ENCODE peak calls at places on chromosomes 12 and 14, in eight cellular contexts. One of them, this sample, is unnamed.

GRCh38 chr12:48999371-49000131 is at the start of gene DDN:
- DNase-seq in adrenal gland: peak
- DNase-seq in HCT116: peak
- DNase-seq in suprapubic skin: no peak
- DNase-seq in uterus: no peak
- DNase-seq in IMR-90: peak
- DNase-seq in A549: no peak
- DNase-seq in ovary: no peak
- DNase-seq in this sample: peak

GRCh38 chr12:13178568-13179158 is 17.9 kb upstream of the EMP1 start:
- DNase-seq in adrenal gland: no peak
- DNase-seq in HCT116: no peak
- DNase-seq in suprapubic skin: no peak
- DNase-seq in uterus: peak
- DNase-seq in IMR-90: no peak
- DNase-seq in A549: no peak
- DNase-seq in ovary: peak
- DNase-seq in this sample: no peak

GRCh38 chr12:212383-212798 is 1.6 kb downstream of the SLC6A12 start:
- DNase-seq in adrenal gland: no peak
- DNase-seq in HCT116: no peak
- DNase-seq in suprapubic skin: no peak
- DNase-seq in uterus: no peak
- DNase-seq in IMR-90: no peak
- DNase-seq in A549: no peak
- DNase-seq in ovary: no peak
- DNase-seq in this sample: no peak

GRCh38 chr12:23399402-23399933 is 550.0 kb downstream of the SOX5 start:
- DNase-seq in adrenal gland: no peak
- DNase-seq in HCT116: no peak
- DNase-seq in suprapubic skin: no peak
- DNase-seq in uterus: no peak
- DNase-seq in IMR-90: no peak
- DNase-seq in A549: no peak
- DNase-seq in ovary: no peak
- DNase-seq in this sample: no peak

GRCh38 chr14:75831455-75831854 is 150.3 kb downstream of the TGFB3 start:
- DNase-seq in adrenal gland: no peak
- DNase-seq in HCT116: no peak
- DNase-seq in suprapubic skin: peak
- DNase-seq in uterus: peak
- DNase-seq in IMR-90: peak
- DNase-seq in A549: no peak
- DNase-seq in ovary: peak
- DNase-seq in this sample: peak

GRCh38 chr12:79706156-79706555 is 15.4 kb upstream of the PAWR start:
- DNase-seq in adrenal gland: no peak
- DNase-seq in HCT116: no peak
- DNase-seq in suprapubic skin: no peak
- DNase-seq in uterus: no peak
- DNase-seq in IMR-90: no peak
- DNase-seq in A549: no peak
- DNase-seq in ovary: no peak
- DNase-seq in this sample: no peak

GRCh38 chr12:98750511-98750910 is 105.4 kb downstream of the APAF1 start:
- DNase-seq in adrenal gland: no peak
- DNase-seq in HCT116: no peak
- DNase-seq in suprapubic skin: no peak
- DNase-seq in uterus: no peak
- DNase-seq in IMR-90: peak
- DNase-seq in A549: no peak
- DNase-seq in ovary: no peak
- DNase-seq in this sample: no peak

GRCh38 chr12:117090816-117091711 is 8.2 kb downstream of the TESC start:
- DNase-seq in adrenal gland: no peak
- DNase-seq in HCT116: no peak
- DNase-seq in suprapubic skin: no peak
- DNase-seq in uterus: no peak
- DNase-seq in IMR-90: no peak
- DNase-seq in A549: no peak
- DNase-seq in ovary: peak
- DNase-seq in this sample: no peak

GRCh38 chr12:47736877-47737676 is 11.8 kb upstream of the ENDOU start:
- DNase-seq in adrenal gland: peak
- DNase-seq in HCT116: no peak
- DNase-seq in suprapubic skin: peak
- DNase-seq in uterus: peak
- DNase-seq in IMR-90: peak
- DNase-seq in A549: no peak
- DNase-seq in ovary: peak
- DNase-seq in this sample: peak

GRCh38 chr14:78848234-78848820 is 678.2 kb downstream of the NRXN3 start:
- DNase-seq in adrenal gland: peak
- DNase-seq in HCT116: peak
- DNase-seq in suprapubic skin: no peak
- DNase-seq in uterus: no peak
- DNase-seq in IMR-90: peak
- DNase-seq in A549: peak
- DNase-seq in ovary: no peak
- DNase-seq in this sample: no peak

GRCh38 chr12:84619053-84619452 is 293.5 kb downstream of the SLC6A15 start:
- DNase-seq in adrenal gland: no peak
- DNase-seq in HCT116: no peak
- DNase-seq in suprapubic skin: no peak
- DNase-seq in uterus: no peak
- DNase-seq in IMR-90: no peak
- DNase-seq in A549: peak
- DNase-seq in ovary: no peak
- DNase-seq in this sample: no peak

GRCh38 chr12:132083731-132084641 is 60.1 kb downstream of the DDX51 start:
- DNase-seq in adrenal gland: peak
- DNase-seq in HCT116: peak
- DNase-seq in suprapubic skin: peak
- DNase-seq in uterus: peak
- DNase-seq in IMR-90: peak
- DNase-seq in A549: peak
- DNase-seq in ovary: peak
- DNase-seq in this sample: peak
- TF ChIP-seq POLR2A in adrenal gland: peak
- TF ChIP-seq POLR2A in HCT116: peak
- TF ChIP-seq POLR2A in suprapubic skin: no peak
- TF ChIP-seq POLR2A in uterus: peak
- TF ChIP-seq POLR2A in IMR-90: peak
- TF ChIP-seq POLR2A in A549: peak
- TF ChIP-seq POLR2A in ovary: peak
- TF ChIP-seq POLR2A in this sample: peak

GRCh38 chr12:3692616-3693365 is 60.1 kb downstream of the CRACR2A start:
- DNase-seq in adrenal gland: no peak
- DNase-seq in HCT116: no peak
- DNase-seq in suprapubic skin: no peak
- DNase-seq in uterus: no peak
- DNase-seq in IMR-90: no peak
- DNase-seq in A549: no peak
- DNase-seq in ovary: no peak
- DNase-seq in this sample: no peak
- TF ChIP-seq POLR2A in adrenal gland: no peak
- TF ChIP-seq POLR2A in HCT116: no peak
- TF ChIP-seq POLR2A in suprapubic skin: no peak
- TF ChIP-seq POLR2A in uterus: no peak
- TF ChIP-seq POLR2A in IMR-90: no peak
- TF ChIP-seq POLR2A in A549: no peak
- TF ChIP-seq POLR2A in ovary: no peak
- TF ChIP-seq POLR2A in this sample: no peak

GRCh38 chr12:53344487-53344823 is 8.3 kb upstream of the SP7 start:
- DNase-seq in adrenal gland: no peak
- DNase-seq in HCT116: no peak
- DNase-seq in suprapubic skin: no peak
- DNase-seq in uterus: no peak
- DNase-seq in IMR-90: no peak
- DNase-seq in A549: no peak
- DNase-seq in ovary: no peak
- DNase-seq in this sample: no peak

GRCh38 chr12:53344824-53345485 is 8.8 kb upstream of the SP7 start:
- DNase-seq in adrenal gland: peak
- DNase-seq in HCT116: no peak
- DNase-seq in suprapubic skin: peak
- DNase-seq in uterus: peak
- DNase-seq in IMR-90: peak
- DNase-seq in A549: peak
- DNase-seq in ovary: peak
- DNase-seq in this sample: peak

GRCh38 chr12:53343449-53343848 is 7.3 kb upstream of the SP7 start:
- DNase-seq in adrenal gland: no peak
- DNase-seq in HCT116: no peak
- DNase-seq in suprapubic skin: no peak
- DNase-seq in uterus: no peak
- DNase-seq in IMR-90: no peak
- DNase-seq in A549: no peak
- DNase-seq in ovary: no peak
- DNase-seq in this sample: no peak

GRCh38 chr12:53343978-53344377 is 7.8 kb upstream of the SP7 start:
- DNase-seq in adrenal gland: no peak
- DNase-seq in HCT116: no peak
- DNase-seq in suprapubic skin: no peak
- DNase-seq in uterus: no peak
- DNase-seq in IMR-90: no peak
- DNase-seq in A549: no peak
- DNase-seq in ovary: no peak
- DNase-seq in this sample: no peak

DNA sequence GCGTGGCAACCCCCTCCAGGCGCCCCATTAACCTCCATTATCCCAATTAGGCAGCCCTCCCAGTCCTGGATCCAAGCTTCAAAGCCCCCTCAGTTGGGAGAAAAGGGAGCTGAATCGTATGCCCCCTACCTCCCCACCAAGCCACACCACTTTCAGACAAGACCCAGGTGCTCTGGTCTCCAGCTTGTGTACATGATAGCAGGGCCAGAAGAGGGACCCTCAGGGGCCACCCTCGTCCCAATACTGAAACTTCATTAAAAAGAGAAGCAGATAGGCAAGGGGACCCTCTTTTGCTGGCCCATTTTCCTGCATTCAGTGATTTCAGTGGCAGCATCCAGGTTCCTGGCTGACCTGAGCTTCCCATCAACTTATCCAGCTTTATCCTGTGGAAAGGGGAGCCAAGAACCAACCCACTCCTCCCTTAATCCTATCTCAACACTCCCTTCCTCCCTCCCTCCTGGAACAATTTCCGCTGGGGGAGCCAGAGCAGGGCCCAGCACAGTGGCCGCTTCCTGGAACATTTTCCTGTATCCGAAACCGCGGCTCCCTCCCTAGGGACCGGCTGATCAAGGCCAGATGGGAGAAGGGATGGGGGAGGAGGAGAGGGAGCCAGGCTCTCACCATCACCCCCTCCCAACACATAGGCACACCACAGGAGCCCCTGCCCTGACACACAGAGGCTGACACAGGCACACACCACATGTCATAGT is 9.5 kb upstream of the SP7 start:
- DNase-seq in adrenal gland: no peak
- DNase-seq in HCT116: no peak
- DNase-seq in suprapubic skin: no peak
- DNase-seq in uterus: no peak
- DNase-seq in IMR-90: no peak
- DNase-seq in A549: no peak
- DNase-seq in ovary: peak
- DNase-seq in this sample: no peak
- TF ChIP-seq POLR2A in adrenal gland: no peak
- TF ChIP-seq POLR2A in HCT116: no peak
- TF ChIP-seq POLR2A in suprapubic skin: no peak
- TF ChIP-seq POLR2A in uterus: no peak
- TF ChIP-seq POLR2A in IMR-90: no peak
- TF ChIP-seq POLR2A in A549: no peak
- TF ChIP-seq POLR2A in ovary: no peak
- TF ChIP-seq POLR2A in this sample: no peak

GRCh38 chr12:57235012-57235727 is 5.7 kb downstream of the SHMT2 start:
- DNase-seq in adrenal gland: peak
- DNase-seq in HCT116: no peak
- DNase-seq in suprapubic skin: peak
- DNase-seq in uterus: peak
- DNase-seq in IMR-90: peak
- DNase-seq in A549: no peak
- DNase-seq in ovary: no peak
- DNase-seq in this sample: no peak
- TF ChIP-seq POLR2A in adrenal gland: no peak
- TF ChIP-seq POLR2A in HCT116: no peak
- TF ChIP-seq POLR2A in suprapubic skin: no peak
- TF ChIP-seq POLR2A in uterus: no peak
- TF ChIP-seq POLR2A in IMR-90: no peak
- TF ChIP-seq POLR2A in A549: no peak
- TF ChIP-seq POLR2A in ovary: no peak
- TF ChIP-seq POLR2A in this sample: no peak

DNA sequence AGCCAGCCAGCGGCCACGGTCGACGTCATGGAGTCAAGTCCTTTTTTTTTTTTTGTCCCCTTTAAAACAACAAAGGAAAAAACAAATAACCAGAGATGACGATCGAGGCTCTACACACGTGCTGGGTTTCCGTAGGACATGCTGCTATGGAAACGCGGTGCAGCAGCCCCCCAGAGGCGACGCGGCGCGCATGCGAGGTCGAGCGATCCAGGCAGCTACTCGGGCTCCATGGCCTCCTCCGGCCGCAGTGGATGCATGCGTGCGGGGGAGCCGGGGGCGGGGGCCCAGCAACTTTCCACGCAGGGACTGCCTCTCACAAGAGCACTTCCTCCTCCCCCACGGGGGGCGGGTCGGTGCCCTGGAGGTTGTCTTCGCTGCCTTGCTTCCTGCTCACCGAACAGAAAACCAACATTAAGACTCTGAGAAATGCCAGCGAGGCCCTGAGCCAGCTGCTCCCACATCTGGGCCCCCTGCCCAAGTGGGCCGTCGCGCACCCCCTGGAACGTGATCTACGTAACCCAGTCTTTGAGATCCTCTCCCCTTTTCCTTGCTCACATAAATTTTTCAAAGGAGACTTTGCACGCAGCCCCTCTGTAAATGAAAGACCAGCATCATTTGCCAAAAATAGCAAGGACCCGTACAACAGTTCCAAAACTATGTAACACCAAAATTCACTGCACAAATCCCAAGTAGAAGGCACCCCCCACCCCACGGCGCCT is 30.7 kb downstream of the P2RX4 start:
- DNase-seq in adrenal gland: peak
- DNase-seq in HCT116: no peak
- DNase-seq in suprapubic skin: peak
- DNase-seq in uterus: peak
- DNase-seq in IMR-90: no peak
- DNase-seq in A549: no peak
- DNase-seq in ovary: peak
- DNase-seq in this sample: peak
- TF ChIP-seq POLR2A in adrenal gland: no peak
- TF ChIP-seq POLR2A in HCT116: no peak
- TF ChIP-seq POLR2A in suprapubic skin: no peak
- TF ChIP-seq POLR2A in uterus: peak
- TF ChIP-seq POLR2A in IMR-90: no peak
- TF ChIP-seq POLR2A in A549: no peak
- TF ChIP-seq POLR2A in ovary: no peak
- TF ChIP-seq POLR2A in this sample: no peak